ENCODE peak calls at places on chromosomes 2 and 18, in four cellular contexts. One of them, this sample, is unnamed.

GRCh38 chr2:175203621-175204496 is 22.3 kb upstream of the ATP5MC3 start:
- DNase-seq in heart left ventricle: peak; percentile 20
- DNase-seq in HCT116: peak; percentile 57
- DNase-seq in A549: peak; percentile 67
- DNase-seq in this sample: no peak

GRCh38 chr2:109279243-109279860 is 150.3 kb downstream of the SH3RF3 start:
- DNase-seq in heart left ventricle: peak; percentile 33
- DNase-seq in A549: no peak
- DNase-seq in HCT116: no peak
- DNase-seq in this sample: no peak

GRCh38 chr2:67453365-67453764 is 56.2 kb downstream of the ETAA1 start:
- DNase-seq in A549: no peak
- DNase-seq in heart left ventricle: no peak
- DNase-seq in HCT116: no peak
- DNase-seq in this sample: no peak

GRCh38 chr18:6729247-6730091 is at the start of gene ARHGAP28:
- DNase-seq in A549: peak; percentile 76
- DNase-seq in heart left ventricle: peak; percentile 81
- DNase-seq in HCT116: no peak
- DNase-seq in this sample: peak; percentile 40

GRCh38 chr18:61973273-61974115 is 80.7 kb upstream of the RNF152 start:
- DNase-seq in HCT116: no peak
- DNase-seq in A549: no peak
- DNase-seq in heart left ventricle: no peak
- DNase-seq in this sample: no peak

GRCh38 chr2:3223080-3223923 is 154.3 kb downstream of the EIPR1 start:
- DNase-seq in heart left ventricle: no peak
- DNase-seq in HCT116: no peak
- DNase-seq in A549: no peak
- DNase-seq in this sample: no peak

GRCh38 chr18:28114472-28114871 is 62.5 kb downstream of the CDH2 start:
- DNase-seq in heart left ventricle: no peak
- DNase-seq in HCT116: no peak
- DNase-seq in A549: peak; percentile 43
- DNase-seq in this sample: no peak

GRCh38 chr18:30440351-30440750 is 602.2 kb downstream of the DSC3 start:
- DNase-seq in HCT116: no peak
- DNase-seq in heart left ventricle: no peak
- DNase-seq in A549: no peak
- DNase-seq in this sample: no peak

GRCh38 chr18:73544618-73545017 is 603.0 kb downstream of the FBXO15 start:
- DNase-seq in A549: no peak
- DNase-seq in HCT116: no peak
- DNase-seq in heart left ventricle: no peak
- DNase-seq in this sample: no peak

GRCh38 chr2:120783371-120783791 is 47.7 kb downstream of the GLI2 start:
- DNase-seq in heart left ventricle: no peak
- DNase-seq in HCT116: peak; percentile 40
- DNase-seq in A549: no peak
- DNase-seq in this sample: no peak

GRCh38 chr18:79328917-79329316 is 66.8 kb upstream of the NFATC1 start:
- DNase-seq in heart left ventricle: no peak
- DNase-seq in HCT116: no peak
- DNase-seq in A549: no peak
- DNase-seq in this sample: no peak

GRCh38 chr2:61993422-61994024 is 88.0 kb downstream of the COMMD1 start:
- DNase-seq in A549: peak; percentile 67
- DNase-seq in HCT116: peak; percentile 38
- DNase-seq in heart left ventricle: peak; percentile 19
- DNase-seq in this sample: no peak

GRCh38 chr2:156826342-156826933 is 390.3 kb downstream of the GPD2 start:
- DNase-seq in heart left ventricle: no peak
- DNase-seq in HCT116: no peak
- DNase-seq in A549: no peak
- DNase-seq in this sample: no peak

GRCh38 chr2:232457121-232458011 is 1.4 kb downstream of the ALPI start:
- DNase-seq in HCT116: no peak
- DNase-seq in heart left ventricle: no peak
- DNase-seq in A549: no peak
- DNase-seq in this sample: peak; percentile 74

GRCh38 chr18:53946561-53946960 is 277.9 kb downstream of the MBD2 start:
- DNase-seq in A549: no peak
- DNase-seq in HCT116: no peak
- DNase-seq in heart left ventricle: no peak
- DNase-seq in this sample: no peak

GRCh38 chr2:47086054-47086471 is 69.0 kb downstream of the STPG4 start:
- DNase-seq in A549: no peak
- DNase-seq in HCT116: no peak
- DNase-seq in heart left ventricle: no peak
- DNase-seq in this sample: peak; percentile 35

GRCh38 chr2:42048318-42049251 is 764 bp downstream of the PKDCC start:
- DNase-seq in heart left ventricle: no peak
- DNase-seq in A549: no peak
- DNase-seq in HCT116: no peak
- DNase-seq in this sample: no peak

GRCh38 chr2:23425886-23426283 is 40.9 kb downstream of the KLHL29 start:
- DNase-seq in A549: no peak
- DNase-seq in HCT116: no peak
- DNase-seq in heart left ventricle: no peak
- DNase-seq in this sample: peak; percentile 77

GRCh38 chr2:215410932-215411285 is 25.0 kb downstream of the FN1 start:
- DNase-seq in heart left ventricle: no peak
- DNase-seq in HCT116: peak; percentile 89
- DNase-seq in A549: peak; percentile 71
- DNase-seq in this sample: no peak

GRCh38 chr2:159635006-159635746 is 18.8 kb upstream of the BAZ2B start:
- DNase-seq in heart left ventricle: no peak
- DNase-seq in HCT116: no peak
- DNase-seq in A549: no peak
- DNase-seq in this sample: no peak

GRCh38 chr2:137677466-137677865 is 286.8 kb upstream of the HNMT start:
- DNase-seq in heart left ventricle: no peak
- DNase-seq in HCT116: no peak
- DNase-seq in A549: no peak
- DNase-seq in this sample: no peak

GRCh38 chr2:23628926-23629325 is 243.9 kb downstream of the KLHL29 start:
- DNase-seq in A549: no peak
- DNase-seq in heart left ventricle: no peak
- DNase-seq in HCT116: no peak
- DNase-seq in this sample: no peak

GRCh38 chr2:134446431-134447091 is 192.7 kb downstream of the MGAT5 start:
- DNase-seq in HCT116: no peak
- DNase-seq in A549: no peak
- DNase-seq in heart left ventricle: no peak
- DNase-seq in this sample: no peak

GRCh38 chr18:49250819-49251388 is 209.5 kb downstream of the DYM start:
- DNase-seq in heart left ventricle: no peak
- DNase-seq in A549: peak; percentile 16
- DNase-seq in HCT116: no peak
- DNase-seq in this sample: no peak

GRCh38 chr2:73984203-73984921 is at the start of gene TET3:
- DNase-seq in A549: peak; percentile 34
- DNase-seq in heart left ventricle: no peak
- DNase-seq in HCT116: no peak
- DNase-seq in this sample: peak; percentile 90

GRCh38 chr2:99420751-99421299 is 69.0 kb downstream of the REV1 start:
- DNase-seq in HCT116: no peak
- DNase-seq in A549: no peak
- DNase-seq in heart left ventricle: no peak
- DNase-seq in this sample: no peak

GRCh38 chr2:8607591-8607990 is 74.3 kb upstream of the ID2 start:
- DNase-seq in HCT116: no peak
- DNase-seq in heart left ventricle: no peak
- DNase-seq in A549: peak; percentile 32
- DNase-seq in this sample: no peak

GRCh38 chr2:234917245-234917975 is 34.4 kb upstream of the SH3BP4 start:
- DNase-seq in heart left ventricle: no peak
- DNase-seq in HCT116: no peak
- DNase-seq in A549: no peak
- DNase-seq in this sample: no peak

GRCh38 chr18:36693931-36694661 is 134.7 kb downstream of the TPGS2 start:
- DNase-seq in heart left ventricle: no peak
- DNase-seq in HCT116: no peak
- DNase-seq in A549: peak; percentile 19
- DNase-seq in this sample: no peak

GRCh38 chr18:43484710-43485109 is 207.4 kb upstream of the SYT4 start:
- DNase-seq in HCT116: no peak
- DNase-seq in heart left ventricle: no peak
- DNase-seq in A549: no peak
- DNase-seq in this sample: no peak

GRCh38 chr2:240567872-240568677 is at the start of gene RNPEPL1:
- DNase-seq in HCT116: no peak
- DNase-seq in A549: peak; percentile 57
- DNase-seq in heart left ventricle: peak; percentile 45
- DNase-seq in this sample: peak; percentile 91

GRCh38 chr2:217307023-217307422 is 447.2 kb upstream of the TNP1 start:
- DNase-seq in A549: no peak
- DNase-seq in HCT116: no peak
- DNase-seq in heart left ventricle: no peak
- DNase-seq in this sample: no peak

GRCh38 chr2:121293450-121294325 is 8.7 kb upstream of the TFCP2L1 start:
- DNase-seq in HCT116: no peak
- DNase-seq in heart left ventricle: peak; percentile 18
- DNase-seq in A549: no peak
- DNase-seq in this sample: no peak

GRCh38 chr18:23879126-23879525 is 135.4 kb upstream of the TTC39C start:
- DNase-seq in HCT116: no peak
- DNase-seq in A549: no peak
- DNase-seq in heart left ventricle: no peak
- DNase-seq in this sample: no peak

GRCh38 chr2:62292190-62292589 is 96.3 kb downstream of the B3GNT2 start:
- DNase-seq in A549: no peak
- DNase-seq in HCT116: no peak
- DNase-seq in heart left ventricle: no peak
- DNase-seq in this sample: no peak

GRCh38 chr18:32372381-32373061 is 98.2 kb downstream of the GAREM1 start:
- DNase-seq in heart left ventricle: no peak
- DNase-seq in A549: peak; percentile 88
- DNase-seq in HCT116: peak; percentile 91
- DNase-seq in this sample: peak; percentile 65

GRCh38 chr2:161308178-161308955 is at the start of gene PSMD14:
- DNase-seq in A549: peak; percentile 96
- DNase-seq in HCT116: peak; percentile 92
- DNase-seq in heart left ventricle: peak; percentile 91
- DNase-seq in this sample: peak; percentile 92
- TF ChIP-seq POLR2A in A549: peak; percentile 91
- TF ChIP-seq POLR2A in HCT116: peak; percentile 78
- TF ChIP-seq POLR2A in heart left ventricle: peak; percentile 74
- TF ChIP-seq POLR2A in this sample: no peak

GRCh38 chr2:146992466-146992865 is 852.4 kb upstream of the ACVR2A start:
- DNase-seq in A549: no peak
- DNase-seq in HCT116: no peak
- DNase-seq in heart left ventricle: no peak
- DNase-seq in this sample: no peak
- TF ChIP-seq CTCF in A549: no peak
- TF ChIP-seq CTCF in HCT116: no peak
- TF ChIP-seq CTCF in heart left ventricle: no peak
- TF ChIP-seq CTCF in this sample: no peak

GRCh38 chr2:43174368-43175186 is 51.8 kb downstream of the ZFP36L2 start:
- DNase-seq in heart left ventricle: peak; percentile 68
- DNase-seq in HCT116: no peak
- DNase-seq in A549: no peak
- DNase-seq in this sample: no peak
- TF ChIP-seq POLR2A in heart left ventricle: no peak
- TF ChIP-seq POLR2A in HCT116: no peak
- TF ChIP-seq POLR2A in A549: no peak
- TF ChIP-seq POLR2A in this sample: no peak

GRCh38 chr2:237191693-237192076 is 106.0 kb downstream of the COPS8 start:
- DNase-seq in heart left ventricle: no peak
- DNase-seq in A549: no peak
- DNase-seq in HCT116: no peak
- DNase-seq in this sample: peak; percentile 83
- TF ChIP-seq CTCF in heart left ventricle: no peak
- TF ChIP-seq CTCF in A549: no peak
- TF ChIP-seq CTCF in HCT116: no peak
- TF ChIP-seq CTCF in this sample: no peak

This sample was measured in lower leg skin.